ENCODE peak calls at places on chromosomes 13 and 19, in six cellular contexts. F is nephron progenitor cell, V is COR-L47, L is BJ, U is GM19239, H is epithelial cell of proximal tubule. P is an unnamed sample.

GRCh38 chr13:31866099-31866498 is 126.8 kb downstream of the RXFP2 start:
- DNase-seq in F (no peak), V (no peak), L (no peak), U (no peak), H (no peak), P (no peak)

GRCh38 chr13:59531571-59532091 is 632.1 kb downstream of the DIAPH3 start:
- DNase-seq in F (no peak), V (peak), L (no peak), U (no peak), H (peak), P (no peak)

GRCh38 chr13:29587645-29588044 is 7.8 kb downstream of the SLC7A1 start:
- DNase-seq in F (no peak), V (no peak), L (no peak), U (no peak), H (no peak), P (no peak)

GRCh38 chr13:73158851-73159250 is 100.0 kb downstream of the KLF5 start:
- DNase-seq in F (no peak), V (no peak), L (no peak), U (no peak), H (peak), P (no peak)

GRCh38 chr19:6271721-6272410 is 7.9 kb downstream of the MLLT1 start:
- DNase-seq in F (no peak), V (no peak), L (no peak), U (no peak), H (no peak), P (peak)

GRCh38 chr13:42101821-42102580 is 53.6 kb downstream of the DGKH start:
- DNase-seq in F (no peak), V (peak), L (no peak), U (no peak), H (no peak), P (no peak)

GRCh38 chr13:66657165-66657895 is 572.8 kb downstream of the PCDH9 start:
- DNase-seq in F (no peak), V (peak), L (peak), U (no peak), H (peak), P (peak)

GRCh38 chr13:48403151-48403631 is 9.7 kb downstream of the LPAR6 start:
- DNase-seq in F (no peak), V (no peak), L (no peak), U (peak), H (no peak), P (no peak)

GRCh38 chr19:17931532-17932191 is 1.2 kb upstream of the CCDC124 start:
- DNase-seq in F (peak), V (peak), L (no peak), U (no peak), H (no peak), P (no peak)

GRCh38 chr19:17775245-17775927 is 19.6 kb upstream of the B3GNT3 start:
- DNase-seq in F (peak), V (no peak), L (no peak), U (no peak), H (no peak), P (no peak)

GRCh38 chr13:71290963-71291937 is 575.8 kb downstream of the DACH1 start:
- DNase-seq in F (no peak), V (peak), L (no peak), U (peak), H (peak), P (no peak)

GRCh38 chr19:12828494-12828893 is 5.9 kb downstream of the RTBDN start:
- DNase-seq in F (peak), V (peak), L (no peak), U (no peak), H (no peak), P (peak)

P was measured in cerebellum.